ENCODE peak calls at places on chromosome 15, in seven cellular contexts. J is progenitor cell of endocrine pancreas, C is body of pancreas, B is HL-60, P is nephron progenitor cell, D is PC-9, Q is A549. O is an unnamed sample.

GRCh38 chr15:75455982-75456531 is 4.6 kb upstream of the SIN3A start:
- DNase-seq in C (peak; percentile 59), D (peak; percentile 53), P (no peak), B (peak; percentile 69), J (no peak), Q (peak; percentile 72), O (peak; percentile 57)

GRCh38 chr15:91515188-91515754 is 338.2 kb upstream of the SLCO3A1 start:
- DNase-seq in D (peak; percentile 62), B (peak; percentile 8), P (no peak), J (no peak), Q (peak; percentile 51), C (peak; percentile 9), O (peak; percentile 55)

GRCh38 chr15:63970723-63971426 is 75.4 kb downstream of the DAPK2 start:
- DNase-seq in P (no peak), B (no peak), C (no peak), D (no peak), J (no peak), Q (no peak), O (no peak)

GRCh38 chr15:79296583-79296982 is 14.1 kb downstream of the ANKRD34C start:
- DNase-seq in Q (no peak), C (no peak), P (no peak), B (peak; percentile 14), J (no peak), D (no peak), O (no peak)

GRCh38 chr15:70356919-70357318 is 259.2 kb upstream of the TLE3 start:
- DNase-seq in B (no peak), P (no peak), C (no peak), J (no peak), Q (no peak), D (no peak), O (peak; percentile 40)

GRCh38 chr15:81092559-81092902 is 41.5 kb upstream of the CFAP161 start:
- DNase-seq in C (peak; percentile 43), B (no peak), Q (no peak), J (no peak), D (no peak), P (no peak), O (no peak)

GRCh38 chr15:77865701-77866100 is 211.8 kb downstream of the TBC1D2B start:
- DNase-seq in P (no peak), Q (no peak), B (no peak), J (no peak), C (no peak), D (no peak), O (no peak)

GRCh38 chr15:70936326-70936725 is 43.7 kb downstream of the LRRC49 start:
- DNase-seq in Q (no peak), B (no peak), J (no peak), D (no peak), C (no peak), P (no peak), O (no peak)

GRCh38 chr15:62164500-62165028 is 521 bp downstream of the C2CD4B start:
- DNase-seq in P (peak; percentile 65), B (no peak), C (peak; percentile 46), Q (peak; percentile 12), D (no peak), J (peak; percentile 26), O (no peak)

GRCh38 chr15:34155859-34156258 is 54.0 kb downstream of the PGBD4 start:
- DNase-seq in Q (no peak), P (no peak), B (no peak), D (no peak), J (no peak), C (no peak), O (no peak)

GRCh38 chr15:79310985-79311900 is at the start of gene TMED3:
- DNase-seq in C (peak; percentile 89), Q (peak; percentile 98), D (peak; percentile 72), P (peak; percentile 85), B (peak; percentile 82), J (peak; percentile 81), O (no peak)

GRCh38 chr15:51367322-51367976 is 26.0 kb downstream of the GLDN start:
- DNase-seq in P (no peak), J (no peak), B (no peak), C (peak; percentile 6), D (no peak), Q (no peak), O (no peak)

GRCh38 chr15:37771462-37771861 is 163.0 kb upstream of the TMCO5A start:
- DNase-seq in Q (no peak), P (no peak), C (no peak), D (no peak), J (no peak), B (no peak), O (no peak)

GRCh38 chr15:95760508-95760907 is 570.0 kb upstream of the NR2F2 start:
- DNase-seq in Q (no peak), P (peak; percentile 50), J (no peak), B (peak; percentile 7), C (no peak), D (no peak), O (no peak)

GRCh38 chr15:90959894-90960293 is 5.2 kb downstream of the RCCD1 start:
- DNase-seq in B (no peak), Q (no peak), J (no peak), P (no peak), C (no peak), D (no peak), O (no peak)

GRCh38 chr15:58704155-58704825 is 45.2 kb downstream of the ADAM10 start:
- DNase-seq in J (no peak), P (no peak), D (no peak), C (no peak), Q (no peak), B (no peak), O (no peak)

GRCh38 chr15:51094606-51095569 is at the start of gene TNFAIP8L3:
- DNase-seq in Q (peak; percentile 44), C (peak; percentile 18), P (peak; percentile 66), J (no peak), B (no peak), D (no peak), O (no peak)

GRCh38 chr15:80031841-80032240 is 27.6 kb upstream of the ZFAND6 start:
- DNase-seq in B (no peak), D (no peak), Q (no peak), C (no peak), P (no peak), J (no peak), O (no peak)

GRCh38 chr15:98292442-98293240 is 332.1 kb downstream of the ARRDC4 start:
- DNase-seq in B (peak; percentile 35), J (peak; percentile 78), Q (peak; percentile 74), D (no peak), C (peak; percentile 58), P (peak; percentile 83), O (no peak)

GRCh38 chr15:81908111-81908510 is 137.7 kb downstream of the MEX3B start:
- DNase-seq in P (no peak), C (no peak), J (no peak), B (no peak), Q (no peak), D (no peak), O (no peak)

GRCh38 chr15:34753236-34753894 is 1.4 kb downstream of the GJD2 start:
- DNase-seq in J (peak; percentile 63), P (peak; percentile 88), C (peak; percentile 34), Q (no peak), B (no peak), D (no peak), O (no peak)

GRCh38 chr15:58951388-58952060 is 18.0 kb upstream of the SLTM start:
- DNase-seq in B (no peak), C (peak; percentile 11), D (peak; percentile 83), J (no peak), Q (no peak), P (no peak), O (no peak)

GRCh38 chr15:92611995-92612745 is 43.4 kb downstream of the FAM174B start:
- DNase-seq in J (no peak), Q (no peak), P (no peak), B (no peak), D (no peak), C (no peak), O (no peak)
- TF ChIP-seq CTCF in J (no peak), Q (peak; percentile 14), P (no peak), B (no peak), D (no peak), C (peak; percentile 18), O (no peak)

GRCh38 chr15:44144992-44145391 is 50.1 kb downstream of the FRMD5 start:
- DNase-seq in C (no peak), Q (no peak), J (no peak), P (no peak), D (no peak), B (no peak), O (no peak)
- TF ChIP-seq CTCF in C (no peak), Q (no peak), J (no peak), P (no peak), D (no peak), B (no peak), O (no peak)

DNA sequence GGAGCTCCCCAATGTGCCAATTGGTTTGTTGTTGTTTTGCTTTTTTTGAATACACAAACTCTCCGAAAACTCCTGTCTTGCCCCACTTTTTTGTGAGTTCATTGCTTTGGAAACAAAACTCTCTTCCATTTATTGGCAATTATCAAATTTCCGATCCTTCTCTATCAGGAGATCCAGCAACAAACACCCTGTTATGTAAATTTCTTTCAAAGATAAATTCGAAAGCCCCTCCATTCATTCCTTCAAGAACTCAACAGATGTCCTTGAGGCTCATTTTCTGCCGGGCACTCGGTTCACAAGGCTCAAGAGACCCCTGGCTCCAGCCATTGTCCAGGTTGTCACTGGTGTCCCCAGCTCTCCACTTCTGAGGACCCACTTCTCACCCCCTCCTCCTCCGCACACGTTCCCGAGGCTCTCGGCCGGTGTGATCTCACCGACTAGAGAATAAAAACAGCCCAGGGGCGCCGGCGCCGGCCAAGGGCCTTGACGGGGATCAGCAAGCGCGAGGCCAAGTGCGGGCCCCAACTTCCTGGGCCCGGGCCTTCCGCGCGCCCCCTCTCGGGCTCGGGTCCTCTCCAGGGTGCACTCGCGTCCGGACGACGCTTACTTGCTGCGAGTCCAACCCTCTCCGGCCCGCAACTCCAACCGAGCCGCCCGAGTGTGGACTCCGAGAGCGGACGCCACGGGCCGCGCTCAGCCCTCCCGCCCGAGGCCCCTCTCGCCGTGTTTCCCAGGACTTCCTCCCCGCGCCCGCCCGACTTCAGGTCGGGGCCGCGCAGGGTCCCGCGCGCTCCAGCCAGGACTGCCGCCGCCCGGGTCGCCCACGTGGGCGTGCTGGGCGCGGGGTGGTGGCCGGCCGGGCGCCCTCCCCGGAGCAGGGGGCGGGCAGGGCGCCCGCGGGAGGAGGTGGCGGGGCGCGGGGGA is 533 bp upstream of the SMAD3 start:
- DNase-seq in C (peak; percentile 79), D (peak; percentile 50), J (peak; percentile 56), B (no peak), Q (no peak), P (no peak), O (no peak)
- TF ChIP-seq CTCF in C (no peak), D (no peak), J (peak; percentile 32), B (no peak), Q (no peak), P (no peak), O (no peak)

DNA sequence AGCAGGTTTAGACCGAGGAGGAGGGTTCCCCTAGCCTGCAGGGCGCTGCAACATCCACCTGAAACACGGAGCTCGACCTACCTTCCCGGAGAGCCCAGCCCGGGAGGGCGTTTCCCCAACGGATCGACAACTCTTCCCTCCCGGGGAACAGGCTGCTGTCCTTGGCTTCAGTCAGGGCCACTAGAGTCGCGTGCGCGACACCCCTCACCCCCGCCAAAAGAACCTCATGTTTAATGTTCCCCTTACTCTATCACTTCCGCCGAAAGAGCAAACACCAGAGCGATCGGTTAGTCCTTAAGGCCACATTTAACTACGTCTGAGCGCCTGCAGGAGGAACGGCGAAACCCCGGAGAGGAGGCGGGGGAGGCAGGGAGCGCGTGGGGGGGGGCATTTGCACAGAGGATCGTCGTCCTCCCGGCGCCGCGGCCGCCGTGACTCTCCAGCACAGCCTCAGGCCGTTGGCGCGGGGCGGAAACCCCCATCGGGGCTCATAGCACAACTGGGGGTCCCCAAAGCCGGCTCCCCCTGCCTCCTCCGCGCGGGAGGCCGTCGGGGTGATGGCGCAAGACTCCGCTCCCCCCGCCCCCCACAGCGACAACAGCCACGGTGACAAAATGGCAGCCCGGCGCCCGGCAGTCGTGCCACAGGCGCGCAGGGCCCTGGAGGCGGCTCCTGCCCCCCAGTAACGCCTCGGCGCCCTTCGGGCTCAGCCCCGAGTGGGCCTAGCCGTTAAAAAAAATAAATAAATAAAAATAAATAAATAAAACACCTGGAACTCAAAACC is 3.2 kb downstream of the ANP32A start:
- DNase-seq in C (peak; percentile 78), P (peak; percentile 67), B (peak; percentile 77), Q (peak; percentile 60), D (no peak), J (peak; percentile 36), O (peak; percentile 59)
- TF ChIP-seq CTCF in C (peak; percentile 5), P (no peak), B (no peak), Q (no peak), D (no peak), J (no peak), O (no peak)